ENCODE peak calls at places on chromosomes 2 and 18, in seven cellular contexts. I, K, V, B, Y, O and H are unnamed samples. For H3K4me1 and H3K36me3, the result is how much of the 10 kb centered on the place peaks cover.

GRCh38 chr2:166539340-166540162 is 45.5 kb upstream of the SCN7A start:
- DNase-seq in I (no peak), K (peak), V (no peak), B (no peak), Y (peak), O (no peak), H (no peak)

GRCh38 chr2:128506127-128506526 is 187.5 kb upstream of the HS6ST1 start:
- DNase-seq in I (no peak), K (no peak), V (no peak), B (no peak), Y (no peak), O (peak), H (no peak)

GRCh38 chr2:237935740-237936452 is 30.9 kb upstream of the UBE2F start:
- DNase-seq in I (no peak), K (peak), V (no peak), B (no peak), Y (peak), O (no peak), H (no peak)

GRCh38 chr2:23954325-23955014 is 14.2 kb downstream of the UBXN2A start:
- DNase-seq in I (no peak), K (no peak), V (no peak), B (no peak), Y (no peak), O (no peak), H (no peak)

GRCh38 chr2:207334631-207335371 is 169.1 kb upstream of the KLF7 start:
- DNase-seq in I (peak), K (peak), V (peak), B (peak), Y (peak), O (peak), H (peak)

GRCh38 chr2:230578106-230578505 is 134.5 kb upstream of the CAB39 start:
- DNase-seq in I (no peak), K (no peak), V (no peak), B (no peak), Y (no peak), O (no peak), H (no peak)

GRCh38 chr2:229947544-229947943 is 25.2 kb downstream of the FBXO36 start:
- DNase-seq in I (no peak), K (no peak), V (no peak), B (no peak), Y (no peak), O (no peak), H (no peak)

GRCh38 chr2:112181571-112182290 is 43.5 kb downstream of the FBLN7 start:
- DNase-seq in I (no peak), K (no peak), V (no peak), B (no peak), Y (no peak), O (no peak), H (no peak)

GRCh38 chr2:190344275-190344827 is 962 bp downstream of the INPP1 start:
- DNase-seq in I (peak), K (peak), V (no peak), B (no peak), Y (peak), O (no peak), H (no peak)

GRCh38 chr2:231922945-231923344 is 3.3 kb downstream of the NPPC start:
- DNase-seq in I (no peak), K (no peak), V (no peak), B (peak), Y (no peak), O (peak), H (no peak)

GRCh38 chr2:25714740-25715139 is 41.4 kb upstream of the DTNB start:
- DNase-seq in I (no peak), K (no peak), V (no peak), B (no peak), Y (no peak), O (no peak), H (no peak)

GRCh38 chr2:212677466-212677865 is 138.9 kb upstream of the ERBB4 start:
- DNase-seq in I (no peak), K (no peak), V (no peak), B (no peak), Y (no peak), O (no peak), H (no peak)

GRCh38 chr18:63783394-63783793 is 8.2 kb downstream of the SERPINB7 start:
- DNase-seq in I (no peak), K (no peak), V (no peak), B (no peak), Y (peak), O (no peak), H (no peak)

GRCh38 chr2:111673526-111673925 is 210.5 kb downstream of the ANAPC1 start:
- DNase-seq in I (no peak), K (no peak), V (no peak), B (no peak), Y (no peak), O (no peak), H (no peak)

GRCh38 chr2:21939961-21940360 is 816.2 kb downstream of the TDRD15 start:
- DNase-seq in I (no peak), K (no peak), V (no peak), B (no peak), Y (no peak), O (no peak), H (no peak)

GRCh38 chr2:17576802-17577201 is 36.3 kb downstream of the VSNL1 start:
- DNase-seq in I (no peak), K (no peak), V (no peak), B (no peak), Y (no peak), O (no peak), H (no peak)

GRCh38 chr18:39057423-39058057 is 1491.9 kb upstream of the CELF4 start:
- DNase-seq in I (no peak), K (peak), V (no peak), B (no peak), Y (peak), O (no peak), H (no peak)

GRCh38 chr2:141468746-141469145 is 662.1 kb downstream of the LRP1B start:
- DNase-seq in I (no peak), K (peak), V (no peak), B (no peak), Y (peak), O (no peak), H (no peak)

GRCh38 chr2:203869610-203870042 is 2.1 kb downstream of the CTLA4 start:
- DNase-seq in I (no peak), K (no peak), V (no peak), B (no peak), Y (no peak), O (no peak), H (no peak)

GRCh38 chr2:227826019-227826521 is 12.4 kb downstream of the CCL20 start:
- DNase-seq in I (no peak), K (no peak), V (no peak), B (no peak), Y (peak), O (no peak), H (no peak)

GRCh38 chr2:68643874-68644485 is 601 bp downstream of the PROKR1 start:
- DNase-seq in I (no peak), K (no peak), V (no peak), B (no peak), Y (no peak), O (no peak), H (no peak)

GRCh38 chr2:68650645-68651044 is 7.3 kb downstream of the PROKR1 start:
- DNase-seq in I (no peak), K (no peak), V (no peak), B (no peak), Y (no peak), O (no peak), H (no peak)

GRCh38 chr2:68643011-68643873 is at the start of gene PROKR1:
- DNase-seq in I (no peak), K (peak), V (peak), B (peak), Y (peak), O (no peak), H (peak)

GRCh38 chr2:68646303-68646702 is 2.9 kb downstream of the PROKR1 start:
- DNase-seq in I (no peak), K (no peak), V (no peak), B (no peak), Y (peak), O (no peak), H (no peak)

DNA sequence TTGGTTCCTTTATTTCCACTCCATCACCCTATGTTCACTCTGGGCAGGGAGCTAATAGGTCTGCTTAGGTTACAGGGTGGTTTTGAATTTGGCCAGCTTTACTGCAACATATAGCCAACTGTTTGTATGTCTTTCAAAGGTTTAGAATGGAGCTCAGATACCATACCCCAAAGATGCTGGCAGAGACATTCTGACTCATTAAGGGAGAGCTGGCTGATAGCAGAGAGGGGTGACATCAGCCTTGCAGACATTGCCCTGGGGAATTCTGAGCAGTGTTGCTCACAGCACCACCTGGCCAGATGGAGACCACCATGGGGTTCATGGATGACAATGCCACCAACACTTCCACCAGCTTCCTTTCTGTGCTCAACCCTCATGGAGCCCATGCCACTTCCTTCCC is 2.1 kb downstream of the PROKR1 start:
- DNase-seq in I (no peak), K (peak), V (no peak), B (no peak), Y (no peak), O (no peak), H (no peak)
- H3K4me1 ChIP-seq in I (under half), K (under half), V (under half), B (under half), Y (under half), O (under half), H (under half)

GRCh38 chr2:153360239-153360638 is 118.3 kb downstream of the RPRM start:
- DNase-seq in I (no peak), K (no peak), V (no peak), B (no peak), Y (no peak), O (no peak), H (no peak)

DNA sequence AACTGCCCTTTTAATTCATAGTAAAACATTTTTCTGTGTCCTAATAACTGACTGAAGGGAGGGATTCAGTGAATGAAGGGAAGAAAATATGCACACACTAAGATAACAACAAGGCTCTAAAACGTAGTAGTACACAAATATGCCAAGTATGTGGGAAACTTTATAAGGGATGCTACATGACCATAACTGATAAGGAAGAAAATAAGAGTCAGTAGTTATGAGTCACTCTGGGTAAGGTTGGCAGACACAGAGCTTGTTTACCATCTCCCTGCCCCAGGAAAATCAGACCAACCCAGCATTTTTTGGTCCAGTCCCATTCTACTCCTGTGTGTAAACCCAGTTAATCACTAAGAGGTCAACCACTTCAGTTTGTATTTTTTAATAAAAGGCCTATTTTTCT is 124.2 kb downstream of the RPRM start:
- DNase-seq in I (no peak), K (peak), V (no peak), B (no peak), Y (peak), O (no peak), H (no peak)
- H3K36me3 ChIP-seq in I (under half), K (under half), V (under half), B (under half), Y (under half), O (under half), H (under half)

DNA sequence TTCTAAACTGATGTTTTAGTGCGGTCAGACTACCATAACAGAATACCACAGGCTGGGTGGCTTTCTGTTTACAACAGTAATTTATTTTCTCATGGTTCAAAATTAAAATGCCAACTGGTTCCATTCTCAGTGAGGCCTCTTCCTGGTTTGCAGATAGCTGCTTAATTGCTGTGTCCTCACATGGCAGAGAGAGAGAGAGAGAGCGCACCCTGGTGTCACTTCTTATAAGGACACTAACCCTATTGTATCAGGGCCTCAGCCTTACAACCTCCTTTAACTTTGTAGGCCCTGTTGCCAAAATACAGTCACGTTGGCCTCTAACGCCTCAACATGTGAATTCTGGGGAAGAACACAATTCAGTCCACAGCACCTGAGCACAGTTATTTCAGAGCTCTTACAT is 37.5 kb upstream of the ZNF385B start:
- DNase-seq in I (no peak), K (peak), V (no peak), B (no peak), Y (peak), O (no peak), H (no peak)
- TF ChIP-seq CTCF in I (no peak), K (peak), V (no peak), B (no peak), Y (peak), O (no peak), H (no peak)

DNA sequence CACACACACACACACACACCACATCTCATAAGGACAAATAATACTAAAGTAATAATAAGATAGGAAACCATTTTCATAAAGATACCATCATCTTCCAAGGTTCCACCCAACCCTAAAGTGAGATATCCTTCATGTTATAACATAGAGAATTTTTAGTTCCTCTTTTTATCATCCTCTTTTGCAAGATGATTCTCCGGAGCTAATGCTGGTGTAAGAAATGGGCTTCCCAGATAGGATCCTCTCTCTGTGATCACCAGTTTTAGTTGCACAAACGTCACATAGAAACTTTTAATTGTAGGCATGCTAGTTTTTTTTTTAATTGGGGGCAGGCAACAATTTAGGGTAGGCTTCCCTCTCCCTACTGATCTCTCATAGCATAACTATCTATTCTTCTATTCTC is 49.6 kb downstream of the ARHGAP25 start:
- DNase-seq in I (no peak), K (no peak), V (no peak), B (no peak), Y (no peak), O (no peak), H (no peak)
- H3K4me1 ChIP-seq in I (under half), K (under half), V (half or more), B (under half), Y (under half), O (under half), H (half or more)

DNA sequence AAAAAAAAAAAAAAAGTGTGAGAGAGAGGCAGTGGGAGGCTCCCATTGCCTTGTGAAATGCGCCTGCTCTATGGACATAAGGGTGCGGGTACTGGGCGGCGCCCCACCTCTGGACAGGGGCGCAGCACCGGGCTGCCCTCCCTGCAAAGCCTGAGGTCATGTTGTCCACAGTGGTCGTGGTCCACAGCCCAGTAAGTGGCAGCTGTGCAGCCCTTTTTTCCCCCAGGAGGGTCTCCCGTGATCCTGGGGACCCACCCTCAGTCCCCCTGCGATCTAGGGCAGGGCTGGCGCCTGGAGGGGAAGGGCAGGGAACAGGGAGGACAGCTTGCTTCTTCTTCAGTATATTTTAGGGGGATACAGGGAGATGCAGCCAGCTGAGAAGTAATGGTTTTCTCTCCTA is 37.9 kb downstream of the LPIN1 start:
- DNase-seq in I (no peak), K (no peak), V (no peak), B (no peak), Y (no peak), O (no peak), H (no peak)
- H3K36me3 ChIP-seq in I (under half), K (under half), V (half or more), B (half or more), Y (half or more), O (half or more), H (half or more)

DNA sequence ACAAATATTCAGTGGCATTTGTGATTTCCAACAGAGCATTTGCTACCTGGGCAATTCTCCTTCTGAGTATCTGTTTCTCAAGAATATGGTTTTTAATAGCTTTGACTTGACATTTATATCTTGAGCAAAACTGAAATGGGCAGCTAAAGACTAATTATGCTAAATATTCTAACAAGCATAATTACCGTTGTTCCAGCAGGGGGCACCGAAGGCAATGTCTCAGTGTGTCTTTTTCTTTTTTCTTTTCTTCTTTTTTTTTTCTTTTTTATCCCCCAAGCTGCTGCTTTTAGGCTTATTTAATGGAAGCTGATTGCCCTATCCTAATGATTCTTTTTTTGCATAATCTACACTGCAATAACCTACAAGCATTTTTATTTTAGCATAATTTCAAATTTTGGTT is 138.9 kb upstream of the NABP1 start:
- DNase-seq in I (no peak), K (peak), V (no peak), B (no peak), Y (no peak), O (no peak), H (no peak)
- TF ChIP-seq CTCF in I (peak), K (peak), V (peak), B (peak), Y (peak), O (peak), H (no peak)

GRCh38 chr2:108906403-108907077 is 82.5 kb downstream of the EDAR start:
- DNase-seq in I (no peak), K (no peak), V (peak), B (no peak), Y (no peak), O (no peak), H (no peak)
- H3K4me1 ChIP-seq in I (under half), K (under half), V (under half), B (under half), Y (under half), O (under half), H (under half)

GRCh38 chr2:216148983-216149382 is 39.8 kb downstream of the XRCC5 start:
- DNase-seq in I (no peak), K (no peak), V (no peak), B (no peak), Y (no peak), O (no peak), H (no peak)
- H3K36me3 ChIP-seq in I (under half), K (under half), V (half or more), B (half or more), Y (under half), O (half or more), H (under half)